ENCODE peak calls at places on chromosome 9, in four cellular contexts. J is right lobe of liver; C is CD8-positive, alpha-beta T cell; G is RKO. W is an unnamed sample.

GRCh38 chr9:107813287-107813686 is 323.7 kb upstream of the KLF4 start:
- DNase-seq in C (no peak), J (no peak), G (no peak), W (no peak)

GRCh38 chr9:36781532-36781931 is 208.8 kb downstream of the MELK start:
- DNase-seq in C (no peak), G (no peak), J (no peak), W (no peak)

GRCh38 chr9:77417570-77417969 is 230.6 kb downstream of the GNA14 start:
- DNase-seq in J (no peak), C (no peak), G (no peak), W (no peak)

GRCh38 chr9:73411494-73411893 is 259.8 kb downstream of the ANXA1 start:
- DNase-seq in J (no peak), G (no peak), C (no peak), W (no peak)

GRCh38 chr9:131278421-131279111 is 2.3 kb upstream of the FAM78A start:
- DNase-seq in C (peak; percentile 43), J (no peak), G (no peak), W (peak; percentile 76)

GRCh38 chr9:120985759-120986353 is 59.3 kb upstream of the TRAF1 start:
- DNase-seq in J (no peak), C (no peak), G (peak; percentile 86), W (no peak)

GRCh38 chr9:121200346-121200745 is 1.3 kb downstream of the RAB14 start:
- DNase-seq in C (no peak), J (no peak), G (peak; percentile 48), W (no peak)

GRCh38 chr9:135145312-135145711 is 57.8 kb downstream of the OLFM1 start:
- DNase-seq in J (no peak), G (no peak), C (no peak), W (no peak)

GRCh38 chr9:90271707-90272106 is 370.9 kb downstream of the DIRAS2 start:
- DNase-seq in J (no peak), G (no peak), C (no peak), W (no peak)

GRCh38 chr9:102499468-102499867 is 495.7 kb upstream of the CYLC2 start:
- DNase-seq in C (no peak), J (no peak), G (peak; percentile 19), W (no peak)

GRCh38 chr9:78235296-78235770 is 542 bp upstream of the CEP78 start:
- DNase-seq in G (no peak), C (no peak), J (no peak), W (no peak)

GRCh38 chr9:113988951-113989780 is 88.9 kb downstream of the AMBP start:
- DNase-seq in G (no peak), C (no peak), J (peak; percentile 91), W (no peak)

GRCh38 chr9:109629615-109630014 is 131.5 kb upstream of the PTPN3 start:
- DNase-seq in J (no peak), G (no peak), C (no peak), W (no peak)

GRCh38 chr9:35905912-35906679 is at the start of gene HRCT1:
- DNase-seq in J (peak; percentile 95), C (no peak), G (no peak), W (no peak)

GRCh38 chr9:96071245-96072124 is 196.0 kb downstream of the ERCC6L2 start:
- DNase-seq in C (peak; percentile 20), G (peak; percentile 60), J (no peak), W (peak; percentile 63)

GRCh38 chr9:82891321-82891720 is 171.6 kb downstream of the RASEF start:
- DNase-seq in C (no peak), G (no peak), J (no peak), W (no peak)

GRCh38 chr9:91954841-91955471 is 4.9 kb upstream of the ROR2 start:
- DNase-seq in C (no peak), J (peak; percentile 60), G (peak; percentile 85), W (no peak)

GRCh38 chr9:94867842-94868312 is 141.4 kb downstream of the AOPEP start:
- DNase-seq in C (no peak), G (peak; percentile 59), J (no peak), W (no peak)

GRCh38 chr9:4713849-4714248 is 27.2 kb downstream of the AK3 start:
- DNase-seq in G (no peak), J (no peak), C (no peak), W (no peak)

W was measured in activated effector memory CD4-positive, alpha-beta T cell treated with anti-CD3 and anti-CD28 coated beads, Interleukin-2, amount 50 U/mL, for 16 hours.